ENCODE peak calls at places on chromosomes 13 and 19, in six cellular contexts. O, X, Z, W, I and R are unnamed samples.

GRCh38 chr13:51955281-51955771 is 55.9 kb downstream of the ATP7B start:
- DNase-seq in O (no peak), X (no peak), Z (no peak), W (no peak), I (no peak), R (no peak)

GRCh38 chr19:22332924-22333323 is 46.7 kb downstream of the ZNF729 start:
- DNase-seq in O (no peak), X (peak; percentile 74), Z (no peak), W (no peak), I (no peak), R (no peak)

GRCh38 chr19:16659832-16660708 is at the start of gene SMIM7:
- DNase-seq in O (peak; percentile 99), X (peak; percentile 99), Z (peak; percentile 99), W (peak; percentile 98), I (peak; percentile 99), R (peak; percentile 98)

GRCh38 chr19:18416778-18417249 is 2.4 kb upstream of the SSBP4 start:
- DNase-seq in O (peak; percentile 96), X (peak; percentile 96), Z (peak; percentile 94), W (peak; percentile 85), I (peak; percentile 85), R (peak; percentile 86)

GRCh38 chr13:78701383-78701782 is 42.4 kb upstream of the OBI1 start:
- DNase-seq in O (peak; percentile 39), X (no peak), Z (no peak), W (no peak), I (no peak), R (no peak)

GRCh38 chr19:53813996-53814395 is 10.1 kb downstream of the NLRP12 start:
- DNase-seq in O (no peak), X (no peak), Z (no peak), W (peak; percentile 89), I (no peak), R (no peak)

GRCh38 chr19:14405758-14406644 is 13.1 kb downstream of the DDX39A start:
- DNase-seq in O (peak; percentile 92), X (peak; percentile 96), Z (peak; percentile 100), W (peak; percentile 47), I (peak; percentile 89), R (peak; percentile 98)

GRCh38 chr13:20192470-20193141 is at the start of gene GJB2:
- DNase-seq in O (no peak), X (no peak), Z (peak; percentile 69), W (no peak), I (peak; percentile 18), R (no peak)

GRCh38 chr19:50906217-50906616 is 5.0 kb downstream of the KLK4 start:
- DNase-seq in O (peak; percentile 21), X (no peak), Z (peak; percentile 91), W (no peak), I (no peak), R (peak; percentile 49)

GRCh38 chr19:37963190-37963947 is 56.4 kb downstream of the SIPA1L3 start:
- DNase-seq in O (peak; percentile 50), X (no peak), Z (no peak), W (peak; percentile 11), I (no peak), R (no peak)

GRCh38 chr19:54179921-54180452 is 7.0 kb upstream of the TMC4 start:
- DNase-seq in O (peak; percentile 86), X (no peak), Z (peak; percentile 97), W (peak; percentile 62), I (no peak), R (peak; percentile 35)

GRCh38 chr13:97382276-97382675 is 51.7 kb upstream of the RAP2A start:
- DNase-seq in O (no peak), X (no peak), Z (no peak), W (no peak), I (no peak), R (no peak)

DNA sequence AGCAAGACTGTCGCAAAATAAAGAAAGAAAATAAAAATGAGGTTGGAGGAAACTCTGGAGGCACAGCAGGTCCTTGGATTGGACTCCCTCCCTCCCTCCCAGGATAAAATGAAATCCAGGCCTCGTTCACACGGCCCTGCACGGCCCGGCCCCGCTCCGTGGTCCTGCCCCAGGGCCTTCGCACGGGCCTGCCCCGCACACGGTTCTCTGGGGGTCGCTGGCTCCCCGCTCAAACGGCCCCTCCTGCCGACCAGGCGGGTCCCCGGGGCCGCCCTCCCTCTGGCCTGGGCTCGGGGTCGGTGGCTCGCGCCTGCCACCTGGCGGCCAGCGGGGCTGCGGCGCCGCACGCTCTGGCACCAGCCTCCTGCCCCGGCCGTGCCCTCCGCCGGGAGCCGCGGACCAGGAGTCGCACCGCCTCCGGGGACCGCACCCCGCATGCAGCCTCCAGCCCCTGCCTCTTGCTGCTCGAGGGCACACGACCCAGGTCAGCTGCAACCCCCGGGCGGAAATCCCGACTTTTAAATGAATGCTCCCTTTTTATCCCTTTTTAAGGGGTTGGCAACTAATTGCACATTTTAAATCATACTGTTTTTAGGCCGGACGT is 1.5 kb upstream of the WDR18 start:
- DNase-seq in O (peak; percentile 56), X (no peak), Z (peak; percentile 93), W (peak; percentile 56), I (peak; percentile 79), R (peak; percentile 97)
- TF ChIP-seq CTCF in O (peak; percentile 32), X (no peak), Z (peak; percentile 96), W (peak; percentile 99), I (peak; percentile 73), R (peak; percentile 91)

DNA sequence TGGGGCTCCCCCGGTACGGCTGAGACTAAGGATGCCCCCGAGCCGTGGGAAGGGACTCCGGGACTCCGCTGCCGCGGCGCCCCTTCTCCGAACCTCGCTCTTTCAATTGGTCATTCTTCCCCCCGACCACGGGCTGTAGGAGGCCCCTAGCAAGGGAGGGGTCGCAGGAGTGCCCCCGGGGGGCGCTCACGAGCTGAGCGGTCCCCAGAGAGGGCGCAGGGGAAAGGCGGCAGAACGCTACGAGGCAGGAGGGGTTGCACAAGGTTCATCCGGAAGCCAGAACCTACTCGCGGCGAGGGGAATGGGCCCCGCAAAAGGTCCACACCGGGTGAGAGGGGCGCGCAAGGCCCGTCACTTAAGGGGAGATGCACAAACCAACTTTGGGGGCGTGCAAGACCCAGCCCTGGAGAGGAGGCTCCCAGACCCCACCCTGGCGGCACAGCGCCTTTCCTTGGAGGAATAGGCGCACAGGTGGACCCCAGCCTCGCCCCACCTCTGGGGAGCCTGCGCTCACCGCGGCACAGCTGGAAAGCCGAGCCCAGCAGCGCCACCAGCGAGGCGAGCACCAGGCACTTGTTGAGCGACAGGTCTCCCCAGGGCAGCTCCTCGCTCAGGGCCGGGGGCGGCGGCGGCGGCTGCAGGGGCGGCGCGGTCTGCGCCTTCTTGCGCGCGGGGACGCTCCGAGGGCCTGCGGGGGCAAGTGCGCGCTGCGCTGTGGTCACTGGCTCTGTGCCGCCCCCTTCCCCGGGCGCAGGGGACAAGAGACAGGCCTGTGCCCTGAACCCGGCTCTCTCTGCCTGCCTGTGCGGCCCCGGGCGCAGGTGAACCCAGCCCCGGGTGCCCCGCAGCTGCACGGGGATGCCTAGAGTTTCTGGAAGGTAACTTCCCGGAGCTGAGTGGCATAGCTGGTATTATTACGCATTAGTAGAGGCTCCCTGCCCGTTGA is 2.8 kb downstream of the JSRP1 start:
- DNase-seq in O (no peak), X (no peak), Z (peak; percentile 86), W (no peak), I (no peak), R (peak; percentile 79)
- TF ChIP-seq CTCF in O (no peak), X (no peak), Z (peak; percentile 70), W (peak; percentile 41), I (no peak), R (peak; percentile 24)

GRCh38 chr19:46928951-46929350 is 68.2 kb downstream of the ARHGAP35 start:
- DNase-seq in O (peak; percentile 35), X (no peak), Z (no peak), W (peak; percentile 40), I (no peak), R (no peak)
- TF ChIP-seq CTCF in O (peak; percentile 1), X (no peak), Z (peak; percentile 59), W (peak; percentile 61), I (no peak), R (no peak)

DNA sequence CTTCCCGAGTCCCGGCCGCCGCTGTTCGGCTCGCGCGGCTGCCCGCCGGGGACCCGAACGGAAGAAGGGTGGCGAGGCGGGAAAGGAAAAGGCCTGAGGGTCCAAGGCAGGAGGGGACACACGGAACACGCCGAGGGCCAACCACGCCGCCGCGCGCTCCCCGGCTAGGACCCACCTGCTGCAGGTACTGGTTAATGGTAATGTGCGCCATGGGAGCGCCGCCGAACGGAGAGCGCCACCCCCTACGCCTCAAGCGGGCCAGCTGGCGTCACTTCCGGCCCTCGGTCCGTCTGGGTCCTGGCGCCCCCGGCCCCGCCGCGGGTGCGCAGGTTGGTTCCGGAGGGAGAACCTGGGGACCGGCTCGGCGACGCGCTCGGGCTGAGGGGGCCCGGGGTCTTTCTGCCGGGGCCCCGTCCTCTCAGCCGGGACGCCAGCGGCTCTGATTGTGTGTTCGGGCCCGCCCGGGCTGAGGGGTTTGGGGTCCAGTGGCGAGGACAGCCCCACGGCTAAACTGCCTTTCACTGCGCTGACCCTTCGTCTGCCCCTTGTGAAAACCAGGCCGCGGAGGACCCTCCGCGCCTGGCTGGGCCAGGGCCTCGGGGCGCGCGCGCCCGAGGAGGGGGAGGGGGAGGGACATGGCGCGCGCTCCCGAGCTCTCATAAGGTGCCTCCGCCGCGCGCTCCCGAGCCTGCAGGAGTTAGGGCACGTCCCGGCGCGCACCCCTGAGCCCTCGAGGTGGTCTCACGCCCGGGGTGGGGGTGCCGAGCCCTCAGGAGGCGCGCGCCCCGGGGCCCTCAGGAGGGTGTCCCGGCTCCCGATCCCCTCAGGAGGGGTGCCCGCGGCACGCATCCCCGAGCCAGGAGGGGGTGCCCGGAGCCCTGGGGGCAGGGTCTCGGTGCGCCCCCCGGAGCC is at the start of gene PCID2:
- DNase-seq in O (peak; percentile 90), X (peak; percentile 96), Z (peak; percentile 97), W (peak; percentile 70), I (peak; percentile 88), R (peak; percentile 97)
- TF ChIP-seq CTCF in O (no peak), X (no peak), Z (peak; percentile 8), W (no peak), I (no peak), R (no peak)

DNA sequence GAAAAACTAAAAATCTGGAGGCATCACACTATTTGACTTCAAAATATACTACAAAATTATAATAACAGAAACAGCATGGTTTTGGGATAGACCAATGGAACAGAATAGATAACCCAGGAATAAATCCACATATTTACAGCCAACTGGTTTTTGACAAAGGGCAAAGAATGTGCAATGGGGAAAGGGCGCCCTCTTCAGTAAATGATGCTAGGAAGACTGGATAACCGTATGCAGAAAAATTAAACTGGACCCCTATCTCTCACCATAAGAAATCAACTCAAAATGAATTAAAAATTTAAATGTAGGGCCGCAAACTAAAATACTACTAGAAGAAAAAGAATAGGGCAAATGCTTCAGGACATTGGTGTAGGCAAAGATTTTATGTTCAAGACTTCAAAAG is 440.5 kb upstream of the SGCG start:
- DNase-seq in O (no peak), X (no peak), Z (peak; percentile 64), W (no peak), I (no peak), R (no peak)
- TF ChIP-seq CTCF in O (no peak), X (no peak), Z (peak; percentile 84), W (no peak), I (peak; percentile 33), R (no peak)

DNA sequence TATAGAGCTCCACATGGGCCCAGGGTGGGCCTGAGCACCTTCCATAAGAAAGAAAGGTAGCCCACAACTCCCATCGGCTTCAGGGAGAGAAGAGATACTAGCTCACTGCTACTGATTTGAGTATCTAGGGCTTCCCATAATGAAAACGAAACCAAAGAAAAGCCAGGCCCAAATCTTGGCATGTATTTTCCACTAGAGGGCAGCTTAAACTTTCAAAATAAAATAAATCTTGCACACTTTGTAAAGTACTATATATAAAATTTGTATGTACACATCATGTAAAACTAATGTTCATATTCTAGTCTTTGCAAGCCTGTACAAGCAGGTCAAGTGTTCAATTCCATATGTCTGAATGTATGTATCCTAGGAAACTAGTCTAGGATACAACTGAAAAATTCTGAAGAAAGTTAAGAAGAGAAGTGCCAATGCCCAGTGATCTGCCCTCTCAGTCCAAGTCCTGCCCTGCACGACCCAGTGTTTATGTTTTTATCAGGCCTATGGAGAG is 475.9 kb downstream of the UQCRFS1 start:
- DNase-seq in O (peak; percentile 66), X (no peak), Z (no peak), W (peak; percentile 55), I (no peak), R (peak; percentile 67)
- TF ChIP-seq CTCF in O (peak; percentile 64), X (peak; percentile 60), Z (peak; percentile 84), W (peak; percentile 86), I (peak; percentile 63), R (peak; percentile 6)